ENCODE peak calls at places on chromosomes 6 and 20, in ten cellular contexts. Q is CD8-positive, alpha-beta T cell; K is MCF 10A; O is heart right ventricle; Z is mesothelial cell of epicardium; F is RWPE1; C is colonic mucosa; A is tibial artery; P is foreskin fibroblast; U is CD4-positive, alpha-beta T cell. Y is an unnamed sample.

GRCh38 chr6:112886415-112886814 is 539.3 kb downstream of the RFPL4B start:
- DNase-seq in Q (no peak), K (no peak), O (no peak), Z (no peak), F (no peak), C (no peak), A (no peak), P (no peak), U (no peak), Y (no peak)

GRCh38 chr6:34973547-34974248 is 84.6 kb downstream of the ANKS1A start:
- DNase-seq in Q (no peak), K (no peak), O (no peak), Z (no peak), F (no peak), C (no peak), A (no peak), P (no peak), U (no peak), Y (no peak)

GRCh38 chr6:17503051-17503450 is 97.1 kb upstream of the FAM8A1 start:
- DNase-seq in Q (no peak), K (no peak), O (no peak), Z (no peak), F (no peak), C (no peak), A (no peak), P (no peak), U (no peak), Y (no peak)

GRCh38 chr6:79536615-79536968 is 638 bp downstream of the LCA5 start:
- DNase-seq in Q (no peak), K (peak), O (peak), Z (no peak), F (peak), C (peak), A (peak), P (peak), U (no peak), Y (peak)

GRCh38 chr6:165049362-165049761 is 260.0 kb downstream of the C6orf118 start:
- DNase-seq in Q (no peak), K (peak), O (peak), Z (no peak), F (peak), C (no peak), A (no peak), P (no peak), U (no peak), Y (peak)

GRCh38 chr20:44888226-44889103 is 3.0 kb downstream of the YWHAB start:
- DNase-seq in Q (no peak), K (no peak), O (no peak), Z (no peak), F (peak), C (no peak), A (no peak), P (peak), U (no peak), Y (no peak)

GRCh38 chr20:58634818-58635665 is 16.0 kb upstream of the STX16 start:
- DNase-seq in Q (peak), K (no peak), O (no peak), Z (no peak), F (no peak), C (no peak), A (peak), P (peak), U (no peak), Y (no peak)

GRCh38 chr20:10540636-10541493 is 105.8 kb downstream of the SLX4IP start:
- DNase-seq in Q (no peak), K (peak), O (no peak), Z (no peak), F (peak), C (no peak), A (no peak), P (peak), U (no peak), Y (no peak)

GRCh38 chr6:26155066-26155925 is 68.1 kb downstream of the HFE start:
- DNase-seq in Q (no peak), K (peak), O (peak), Z (no peak), F (no peak), C (peak), A (no peak), P (peak), U (no peak), Y (peak)

GRCh38 chr20:44247676-44248419 is 740 bp downstream of the GDAP1L1 start:
- DNase-seq in Q (no peak), K (peak), O (peak), Z (peak), F (peak), C (no peak), A (no peak), P (peak), U (no peak), Y (peak)

GRCh38 chr6:169968541-169969270 is 217.3 kb downstream of the ERMARD start:
- DNase-seq in Q (no peak), K (peak), O (no peak), Z (no peak), F (no peak), C (peak), A (no peak), P (no peak), U (peak), Y (no peak)

GRCh38 chr6:19873031-19873430 is 35.9 kb downstream of the ID4 start:
- DNase-seq in Q (no peak), K (peak), O (no peak), Z (no peak), F (no peak), C (no peak), A (no peak), P (no peak), U (no peak), Y (no peak)
- TF ChIP-seq CTCF in Q (no peak), K (no peak), O (no peak), Z (no peak), F (no peak), C (no peak), A (no peak), P (no peak), U (no peak), Y (peak)

DNA sequence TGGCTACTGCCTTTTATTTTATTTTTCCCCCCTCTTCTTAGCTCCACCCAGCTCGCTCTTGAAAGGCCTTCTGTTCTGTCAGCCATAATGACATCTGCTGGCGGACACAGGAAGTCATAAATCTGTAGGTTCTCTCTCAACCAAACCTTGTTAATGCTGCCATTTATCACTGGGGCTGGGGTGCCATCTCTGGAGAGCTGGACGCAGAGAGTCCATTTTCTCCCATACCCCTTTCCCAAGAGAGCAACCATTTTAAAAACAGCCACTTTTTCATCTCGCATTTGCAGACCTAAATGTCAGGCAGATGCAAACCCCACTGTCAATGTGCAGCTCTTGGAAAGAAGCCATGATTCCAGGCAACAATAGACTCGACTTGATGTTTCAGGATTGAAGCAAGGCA is 13.0 kb upstream of the TSHZ2 start:
- DNase-seq in Q (no peak), K (no peak), O (no peak), Z (no peak), F (no peak), C (no peak), A (no peak), P (no peak), U (no peak), Y (peak)
- TF ChIP-seq CTCF in Q (no peak), K (peak), O (no peak), Z (no peak), F (no peak), C (no peak), A (no peak), P (no peak), U (no peak), Y (peak)

DNA sequence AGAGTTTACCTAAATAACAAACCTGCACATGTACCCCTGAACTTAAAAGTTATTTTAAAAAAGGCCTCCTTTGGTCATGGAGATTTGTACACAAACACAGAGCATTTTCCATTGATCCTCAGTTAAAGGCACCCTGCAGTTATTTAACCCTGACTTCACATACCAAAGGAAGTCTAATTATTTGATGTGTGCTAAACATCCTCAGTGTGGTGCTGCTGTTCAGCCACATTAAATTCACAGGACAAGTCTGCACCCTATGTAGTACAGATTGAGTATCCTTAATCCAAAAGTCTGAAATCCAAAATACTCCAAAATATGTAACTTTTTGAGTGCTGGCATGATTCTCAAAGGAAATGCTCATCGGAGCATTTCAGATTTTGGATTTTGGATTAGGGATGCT is 21.4 kb downstream of the KCNQ5 start:
- DNase-seq in Q (no peak), K (no peak), O (no peak), Z (no peak), F (no peak), C (no peak), A (no peak), P (no peak), U (no peak), Y (no peak)
- TF ChIP-seq CTCF in Q (no peak), K (peak), O (no peak), Z (no peak), F (no peak), C (no peak), A (no peak), P (no peak), U (no peak), Y (no peak)

DNA sequence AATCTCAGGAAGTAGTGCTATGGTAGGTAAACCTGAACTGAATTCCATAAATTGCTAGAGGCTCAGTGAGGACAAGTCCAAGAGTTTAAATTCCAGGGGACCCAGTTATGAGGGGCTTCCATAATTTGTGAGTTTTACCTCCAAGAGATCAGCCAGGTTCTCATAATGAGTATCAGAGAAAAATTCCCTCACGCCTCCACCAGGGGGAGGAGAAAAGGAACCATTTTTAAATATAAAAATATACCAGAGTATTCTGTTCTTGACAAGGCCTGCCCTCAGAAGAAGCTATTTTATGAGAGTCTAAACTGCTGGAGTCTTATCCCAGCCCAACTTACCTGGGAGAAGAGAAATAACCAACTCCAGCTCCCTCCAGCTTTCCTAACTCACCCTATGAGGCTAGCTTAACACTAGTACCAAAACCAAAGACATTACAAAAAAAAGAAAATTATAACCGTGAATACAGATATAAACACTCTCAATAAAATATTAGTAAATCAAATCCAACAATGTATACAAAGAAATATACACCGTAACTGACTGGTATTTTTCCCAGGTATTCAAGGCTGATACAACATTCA is 158.7 kb downstream of the TFAP2A start:
- DNase-seq in Q (no peak), K (peak), O (no peak), Z (no peak), F (peak), C (no peak), A (no peak), P (peak), U (no peak), Y (no peak)
- TF ChIP-seq CTCF in Q (no peak), K (no peak), O (peak), Z (peak), F (no peak), C (peak), A (no peak), P (peak), U (no peak), Y (peak)

GRCh38 chr6:157732007-157732406 is 91.0 kb upstream of the SNX9 start:
- DNase-seq in Q (peak), K (no peak), O (no peak), Z (no peak), F (no peak), C (no peak), A (no peak), P (no peak), U (no peak), Y (no peak)
- TF ChIP-seq CTCF in Q (no peak), K (no peak), O (no peak), Z (no peak), F (no peak), C (no peak), A (no peak), P (no peak), U (no peak), Y (no peak)

Y was measured in neural crest cell.